ENCODE peak calls at places on chromosome 17, in eight cellular contexts. V, B, H, O, U, K, Z and R are unnamed samples.

GRCh38 chr17:48052956-48053757 is 5.0 kb downstream of the NFE2L1 start:
- DNase-seq in V (no peak), B (no peak), H (no peak), O (peak; percentile 13), U (no peak), K (no peak), Z (no peak), R (peak; percentile 20)

GRCh38 chr17:41615454-41615853 is 2.9 kb upstream of the KRT16 start:
- DNase-seq in V (no peak), B (no peak), H (no peak), O (no peak), U (no peak), K (no peak), Z (no peak), R (no peak)

GRCh38 chr17:12043702-12044101 is 23.0 kb downstream of the MAP2K4 start:
- DNase-seq in V (no peak), B (no peak), H (no peak), O (no peak), U (no peak), K (no peak), Z (no peak), R (no peak)

GRCh38 chr17:40680998-40681397 is 16.0 kb upstream of the KRT222 start:
- DNase-seq in V (no peak), B (no peak), H (no peak), O (no peak), U (no peak), K (no peak), Z (no peak), R (no peak)

GRCh38 chr17:4968916-4969550 is 1.4 kb upstream of the SPAG7 start:
- DNase-seq in V (peak; percentile 84), B (no peak), H (no peak), O (peak; percentile 65), U (no peak), K (no peak), Z (no peak), R (no peak)

GRCh38 chr17:57644311-57644710 is 100.8 kb downstream of the CCDC182 start:
- DNase-seq in V (no peak), B (no peak), H (no peak), O (no peak), U (no peak), K (no peak), Z (no peak), R (no peak)

GRCh38 chr17:59107306-59107670 is 608 bp upstream of the TRIM37 start:
- DNase-seq in V (no peak), B (no peak), H (no peak), O (no peak), U (no peak), K (no peak), Z (no peak), R (no peak)

GRCh38 chr17:28018439-28019070 is 23.9 kb upstream of the NLK start:
- DNase-seq in V (no peak), B (no peak), H (no peak), O (no peak), U (no peak), K (no peak), Z (no peak), R (no peak)

GRCh38 chr17:1186923-1187771 is 7.4 kb upstream of the ABR start:
- DNase-seq in V (peak; percentile 73), B (no peak), H (peak; percentile 72), O (peak; percentile 82), U (no peak), K (peak; percentile 89), Z (peak; percentile 53), R (no peak)

GRCh38 chr17:34178047-34178446 is 77.0 kb upstream of the CCL2 start:
- DNase-seq in V (no peak), B (no peak), H (no peak), O (no peak), U (no peak), K (no peak), Z (no peak), R (no peak)

GRCh38 chr17:48553837-48554236 is 8.9 kb upstream of the HOXB2 start:
- DNase-seq in V (no peak), B (no peak), H (no peak), O (no peak), U (no peak), K (no peak), Z (no peak), R (no peak)

GRCh38 chr17:78875738-78876597 is 27.0 kb downstream of the CEP295NL start:
- DNase-seq in V (no peak), B (no peak), H (no peak), O (no peak), U (no peak), K (no peak), Z (no peak), R (no peak)

GRCh38 chr17:65697661-65698060 is 136.2 kb upstream of the AXIN2 start:
- DNase-seq in V (no peak), B (no peak), H (no peak), O (no peak), U (no peak), K (no peak), Z (no peak), R (no peak)

GRCh38 chr17:15334266-15334665 is 7.1 kb downstream of the TEKT3 start:
- DNase-seq in V (no peak), B (no peak), H (no peak), O (no peak), U (no peak), K (no peak), Z (no peak), R (no peak)

GRCh38 chr17:80951121-80952090 is 40.2 kb upstream of the CHMP6 start:
- DNase-seq in V (peak; percentile 40), B (no peak), H (no peak), O (no peak), U (peak; percentile 15), K (no peak), Z (peak; percentile 8), R (no peak)

GRCh38 chr17:74153456-74153810 is 50.0 kb upstream of the RPL38 start:
- DNase-seq in V (no peak), B (no peak), H (no peak), O (no peak), U (no peak), K (no peak), Z (no peak), R (no peak)

GRCh38 chr17:35432176-35433074 is at the start of gene SLFN12:
- DNase-seq in V (peak; percentile 70), B (no peak), H (peak; percentile 28), O (peak; percentile 49), U (no peak), K (no peak), Z (no peak), R (no peak)

GRCh38 chr17:83041305-83041704 is 38.1 kb upstream of the METRNL start:
- DNase-seq in V (no peak), B (no peak), H (no peak), O (no peak), U (no peak), K (no peak), Z (no peak), R (no peak)

GRCh38 chr17:37490638-37491614 is 1.2 kb downstream of the DUSP14 start:
- DNase-seq in V (peak; percentile 15), B (no peak), H (no peak), O (peak; percentile 37), U (no peak), K (peak; percentile 14), Z (no peak), R (no peak)

GRCh38 chr17:44543213-44543904 is 13.9 kb upstream of the FZD2 start:
- DNase-seq in V (no peak), B (no peak), H (no peak), O (no peak), U (no peak), K (no peak), Z (no peak), R (no peak)

GRCh38 chr17:35578929-35579448 is 618 bp upstream of the PEX12 start:
- DNase-seq in V (peak; percentile 21), B (no peak), H (no peak), O (no peak), U (no peak), K (no peak), Z (no peak), R (no peak)

GRCh38 chr17:44916781-44917241 is 1.5 kb upstream of the GFAP start:
- DNase-seq in V (no peak), B (no peak), H (no peak), O (no peak), U (no peak), K (no peak), Z (no peak), R (peak; percentile 19)

GRCh38 chr17:8892338-8892690 is 24.8 kb upstream of the PIK3R6 start:
- DNase-seq in V (peak; percentile 68), B (no peak), H (no peak), O (no peak), U (no peak), K (no peak), Z (no peak), R (no peak)

GRCh38 chr17:46175891-46176290 is 17.3 kb downstream of the KANSL1 start:
- DNase-seq in V (no peak), B (no peak), H (no peak), O (no peak), U (no peak), K (no peak), Z (no peak), R (no peak)

GRCh38 chr17:1447061-1447460 is 9.0 kb downstream of the CRK start:
- DNase-seq in V (no peak), B (no peak), H (no peak), O (no peak), U (no peak), K (no peak), Z (no peak), R (no peak)

GRCh38 chr17:76304226-76305134 is 3.6 kb downstream of the QRICH2 start:
- DNase-seq in V (no peak), B (no peak), H (no peak), O (no peak), U (no peak), K (no peak), Z (no peak), R (no peak)

GRCh38 chr17:76353004-76353598 is 615 bp downstream of the PRPSAP1 start:
- DNase-seq in V (peak; percentile 12), B (no peak), H (no peak), O (peak; percentile 36), U (peak; percentile 27), K (no peak), Z (no peak), R (no peak)

GRCh38 chr17:31499771-31500554 is 108.5 kb downstream of the RAB11FIP4 start:
- DNase-seq in V (no peak), B (no peak), H (no peak), O (peak; percentile 73), U (no peak), K (no peak), Z (no peak), R (no peak)

GRCh38 chr17:74822329-74823175 is 37.1 kb downstream of the GRIN2C start:
- DNase-seq in V (no peak), B (no peak), H (no peak), O (no peak), U (no peak), K (no peak), Z (no peak), R (no peak)

GRCh38 chr17:10197721-10198508 is 491 bp downstream of the GAS7 start:
- DNase-seq in V (no peak), B (no peak), H (no peak), O (no peak), U (no peak), K (peak; percentile 30), Z (no peak), R (no peak)

GRCh38 chr17:34511931-34512330 is 67.5 kb upstream of the TMEM132E start:
- DNase-seq in V (no peak), B (no peak), H (no peak), O (no peak), U (no peak), K (no peak), Z (no peak), R (no peak)